ENCODE peak calls at places on chromosomes 4 and X, in four cellular contexts. Q is IMR-90; J is Jurkat, Clone E6-1; A is neuronal stem cell. I is an unnamed sample.

GRCh38 chr4:38013461-38014366 is 53.5 kb downstream of the PTTG2 start:
- DNase-seq in A (no peak), Q (peak; percentile 55), J (no peak), I (no peak)

GRCh38 chr4:62670509-62670908 is 1470.4 kb downstream of the ADGRL3 start:
- DNase-seq in J (no peak), A (no peak), Q (no peak), I (no peak)

GRCh38 chrX:110003167-110004156 is 548 bp downstream of the TMEM164 start:
- DNase-seq in J (no peak), A (no peak), Q (no peak), I (no peak)

GRCh38 chr4:8594097-8595038 is 1.8 kb downstream of the CPZ start:
- DNase-seq in A (peak; percentile 72), Q (peak; percentile 72), J (no peak), I (peak; percentile 44)

GRCh38 chr4:47913328-47913727 is 1.1 kb downstream of the NFXL1 start:
- DNase-seq in A (no peak), Q (peak; percentile 34), J (no peak), I (peak; percentile 10)

GRCh38 chr4:119794681-119795080 is 166.1 kb upstream of the PDE5A start:
- DNase-seq in J (no peak), Q (no peak), A (no peak), I (no peak)

GRCh38 chr4:53844133-53844532 is 220.3 kb downstream of the CHIC2 start:
- DNase-seq in J (no peak), A (no peak), Q (no peak), I (no peak)

GRCh38 chr4:41332666-41333065 is 75.9 kb downstream of the UCHL1 start:
- DNase-seq in J (no peak), Q (no peak), A (no peak), I (no peak)

GRCh38 chrX:118329179-118329578 is 16.7 kb upstream of the WDR44 start:
- DNase-seq in J (no peak), Q (no peak), A (no peak), I (no peak)

GRCh38 chrX:120269379-120270035 is 18.9 kb downstream of the ZBTB33 start:
- DNase-seq in A (no peak), J (no peak), Q (no peak), I (no peak)

GRCh38 chr4:186471441-186471840 is 83.9 kb downstream of the MTNR1A start:
- DNase-seq in J (no peak), A (no peak), Q (no peak), I (no peak)

GRCh38 chr4:185754961-185755360 is 57.0 kb downstream of the SORBS2 start:
- DNase-seq in J (no peak), A (no peak), Q (no peak), I (no peak)

GRCh38 chrX:34655496-34656258 is 1.4 kb downstream of the TMEM47 start:
- DNase-seq in J (no peak), Q (no peak), A (no peak), I (no peak)

GRCh38 chrX:15903186-15903681 is 48.6 kb upstream of the AP1S2 start:
- DNase-seq in Q (no peak), J (no peak), A (no peak), I (peak; percentile 87)

GRCh38 chr4:153643406-153644016 is 40.6 kb upstream of the TLR2 start:
- DNase-seq in J (peak; percentile 77), A (no peak), Q (peak; percentile 59), I (peak; percentile 92)

GRCh38 chrX:11758400-11759171 is 549 bp downstream of the MSL3 start:
- DNase-seq in A (peak; percentile 75), J (peak; percentile 75), Q (peak; percentile 73), I (peak; percentile 85)

GRCh38 chr4:95546236-95546635 is 2.5 kb downstream of the UNC5C start:
- DNase-seq in Q (no peak), A (no peak), J (no peak), I (no peak)

GRCh38 chrX:41238543-41238942 is 95.4 kb upstream of the DDX3X start:
- DNase-seq in A (no peak), Q (peak; percentile 76), J (no peak), I (no peak)

GRCh38 chr4:100849319-100849718 is 331.5 kb upstream of the EMCN start:
- DNase-seq in A (peak; percentile 24), J (no peak), Q (no peak), I (no peak)

GRCh38 chr4:61533140-61533539 is 333.0 kb downstream of the ADGRL3 start:
- DNase-seq in A (no peak), Q (peak; percentile 7), J (no peak), I (no peak)

DNA sequence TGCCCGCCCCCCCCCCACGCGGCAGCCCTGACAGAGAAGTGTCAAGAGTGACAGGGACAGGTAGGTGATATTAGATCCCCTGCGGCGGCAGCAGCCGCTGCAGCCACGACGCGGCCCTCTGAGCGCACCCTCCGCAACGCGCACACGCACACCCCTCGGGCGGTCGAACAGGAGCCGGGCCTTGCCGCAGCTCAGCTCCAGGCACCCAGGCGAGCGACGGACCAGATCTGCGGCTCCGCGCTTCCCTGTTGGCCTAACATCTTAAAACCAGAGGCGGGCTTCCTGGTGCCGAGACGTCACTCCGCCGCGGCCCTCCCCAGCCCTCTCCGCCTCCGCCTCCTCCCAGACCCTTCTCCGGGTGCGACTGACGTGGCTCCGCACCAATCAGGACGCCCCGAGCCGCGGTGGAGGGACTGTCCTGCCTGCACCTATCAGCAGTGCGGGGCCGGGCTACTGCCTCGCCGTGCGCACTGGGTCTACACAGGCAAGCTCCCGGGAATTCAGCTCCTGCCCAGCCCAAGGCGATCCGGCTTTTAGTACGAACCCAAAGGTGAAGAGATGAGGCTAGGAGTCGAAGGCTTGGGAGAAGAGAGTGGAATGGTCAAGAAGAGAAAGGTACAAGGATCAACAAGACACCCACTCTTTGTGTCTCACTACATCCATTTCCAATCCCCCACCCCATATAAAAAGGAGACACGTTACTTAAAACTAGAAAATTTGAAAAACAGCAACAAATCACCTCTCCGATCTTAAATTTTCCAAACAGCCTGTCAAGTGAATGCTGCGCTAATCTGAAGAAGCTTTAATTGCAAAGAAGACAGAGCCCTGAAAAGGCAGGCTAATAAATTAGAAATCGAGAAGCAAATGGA is at the start of gene PITX2:
- DNase-seq in J (peak; percentile 93), Q (peak; percentile 95), A (peak; percentile 93), I (peak; percentile 89)
- H3K4me3 ChIP-seq in J (peak within 1 kb of the TSS; percentile 72), Q (peak within 1 kb of the TSS; percentile 47), A (peak within 1 kb of the TSS; percentile 80), I (peak within 1 kb of the TSS; percentile 75)

DNA sequence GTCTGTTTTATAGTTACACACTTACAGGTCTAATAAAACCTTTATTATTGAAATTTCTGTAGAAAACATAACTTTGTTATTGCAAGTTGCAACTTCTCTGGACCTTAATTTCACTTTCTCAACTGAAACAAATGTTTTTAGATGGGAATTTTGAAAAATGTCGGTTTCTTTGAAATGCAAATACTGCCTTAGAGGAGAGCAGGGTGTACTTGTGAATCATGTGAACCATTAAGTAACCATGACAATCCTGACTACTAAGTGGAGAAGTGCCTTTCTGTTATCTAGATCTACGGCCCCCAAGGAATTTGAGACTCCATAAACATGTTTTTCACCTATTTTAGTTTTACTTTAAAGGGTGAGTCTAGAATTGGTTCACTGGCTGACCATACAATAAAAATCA is 8.5 kb upstream of the ARMCX2 start:
- DNase-seq in Q (no peak), A (no peak), J (no peak), I (no peak)
- H3K4me3 ChIP-seq in Q (no peak overlapping the region), A (no peak overlapping the region), J (no peak overlapping the region), I (no peak overlapping the region)

DNA sequence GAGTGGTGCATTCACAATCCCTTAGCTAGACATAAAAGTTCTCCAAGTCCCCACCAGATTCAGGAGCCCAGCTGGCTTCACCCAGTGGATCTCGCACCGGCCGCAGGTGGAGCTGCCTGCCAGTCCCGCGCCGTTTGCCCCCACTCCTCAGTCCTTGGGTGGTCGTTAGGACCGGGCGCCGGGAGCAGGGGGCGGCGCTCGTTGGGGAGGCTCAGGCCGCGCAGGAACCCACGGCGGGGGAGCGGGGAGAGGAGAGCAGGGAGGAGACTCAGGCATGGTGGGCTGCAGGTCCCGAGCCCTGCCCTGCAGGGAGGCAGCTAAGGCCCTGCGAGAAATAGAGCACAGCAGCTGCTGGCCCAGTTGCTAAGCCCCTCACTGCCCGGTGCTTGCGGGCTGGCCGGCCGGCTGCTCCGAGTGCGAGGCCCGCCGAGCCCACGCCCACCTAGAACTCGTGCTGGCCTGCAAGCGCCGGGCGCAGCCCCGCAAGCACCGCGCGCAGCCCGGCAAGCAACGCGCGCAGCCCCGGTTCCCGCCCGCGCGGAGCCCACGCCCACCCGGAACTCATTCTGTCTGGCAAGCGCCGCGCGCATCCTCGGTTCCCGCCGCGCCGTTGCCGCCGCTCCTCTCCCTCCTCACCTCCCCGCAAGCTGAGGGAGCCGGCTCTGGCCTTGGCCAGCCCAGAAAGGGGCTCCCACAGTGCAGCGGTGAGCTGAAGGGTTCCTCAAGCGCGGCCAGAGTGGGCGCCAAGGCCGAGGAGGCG is 153.5 kb downstream of the SLC7A11 start:
- DNase-seq in J (no peak), Q (no peak), A (no peak), I (no peak)
- H3K4me3 ChIP-seq in J (no peak overlapping the region), Q (no peak overlapping the region), A (no peak overlapping the region), I (no peak overlapping the region)

DNA sequence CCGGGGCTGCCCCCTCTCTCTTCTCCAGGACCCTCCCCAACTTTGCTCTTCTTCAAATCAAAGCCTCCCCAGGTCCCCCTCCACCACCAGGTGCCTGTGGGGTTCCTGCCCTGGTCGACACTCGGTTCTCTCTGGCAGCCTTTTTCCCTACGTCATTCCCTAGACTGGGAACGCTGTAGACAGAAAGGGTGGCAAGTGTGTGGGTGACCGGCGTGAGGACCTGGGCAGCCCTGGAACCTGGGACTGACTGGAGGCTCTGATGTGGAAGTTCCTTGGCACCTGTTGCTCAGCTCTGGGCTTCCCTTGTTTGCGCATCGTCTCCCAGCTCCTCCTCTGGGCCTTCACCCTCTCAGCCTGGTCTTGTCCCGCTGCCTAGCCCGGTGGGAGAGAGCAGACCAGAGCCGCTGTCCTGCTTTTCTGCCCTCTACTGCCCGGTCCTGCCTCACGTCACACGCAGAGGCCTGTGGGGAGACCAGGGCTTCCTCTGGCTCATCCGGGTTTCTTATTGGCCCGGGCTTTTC is 1.3 kb downstream of the TACC3 start:
- DNase-seq in Q (no peak), J (no peak), A (no peak), I (no peak)
- H3K4me3 ChIP-seq in Q (peak overlapping the region; percentile 59), J (peak overlapping the region; percentile 91), A (peak overlapping the region; percentile 97), I (peak overlapping the region; percentile 94)

GRCh38 chr4:176883681-176884418 is 91.1 kb upstream of the VEGFC start:
- DNase-seq in J (no peak), Q (peak; percentile 88), A (no peak), I (no peak)
- H3K4me3 ChIP-seq in J (no peak overlapping the region), Q (peak overlapping the region; percentile 30), A (peak overlapping the region; percentile 53), I (no peak overlapping the region)

GRCh38 chrX:73841337-73841736 is 278.3 kb downstream of the CHIC1 start:
- DNase-seq in J (no peak), A (no peak), Q (no peak), I (no peak)

GRCh38 chrX:73839152-73839551 is 276.2 kb downstream of the CHIC1 start:
- DNase-seq in Q (no peak), A (no peak), J (no peak), I (no peak)

GRCh38 chrX:73838123-73838522 is 275.1 kb downstream of the CHIC1 start:
- DNase-seq in J (no peak), A (no peak), Q (no peak), I (no peak)

GRCh38 chrX:73842541-73843234 is 279.7 kb downstream of the CHIC1 start:
- DNase-seq in Q (no peak), A (no peak), J (no peak), I (no peak)

GRCh38 chrX:73840120-73840924 is 277.3 kb downstream of the CHIC1 start:
- DNase-seq in A (no peak), Q (no peak), J (no peak), I (no peak)
- H3K4me3 ChIP-seq in A (no peak overlapping the region), Q (no peak overlapping the region), J (no peak overlapping the region), I (no peak overlapping the region)

I was measured in OCI-LY7.